ENCODE peak calls at places on chromosomes 5 and 9, in four cellular contexts. One of them, this sample, is unnamed.

GRCh38 chr9:113592806-113593575 is 129.5 kb downstream of the RGS3 start:
- DNase-seq in cardiac fibroblast: no peak
- DNase-seq in GM12864: no peak
- DNase-seq in A549: no peak
- DNase-seq in this sample: no peak

GRCh38 chr5:97560176-97560993 is 377.3 kb upstream of the RIOK2 start:
- DNase-seq in cardiac fibroblast: no peak
- DNase-seq in GM12864: no peak
- DNase-seq in A549: no peak
- DNase-seq in this sample: no peak

GRCh38 chr5:95526871-95527270 is 27.9 kb downstream of the SKIC3 start:
- DNase-seq in cardiac fibroblast: peak; percentile 29
- DNase-seq in GM12864: no peak
- DNase-seq in A549: no peak
- DNase-seq in this sample: no peak

GRCh38 chr5:40797273-40798011 is 732 bp downstream of the PRKAA1 start:
- DNase-seq in cardiac fibroblast: peak; percentile 86
- DNase-seq in GM12864: peak; percentile 35
- DNase-seq in A549: peak; percentile 58
- DNase-seq in this sample: peak; percentile 58

GRCh38 chr5:90940227-90940995 is 381.8 kb downstream of the ADGRV1 start:
- DNase-seq in cardiac fibroblast: peak; percentile 63
- DNase-seq in GM12864: peak; percentile 18
- DNase-seq in A549: no peak
- DNase-seq in this sample: peak; percentile 64

GRCh38 chr9:116843863-116844620 is 156.9 kb downstream of the TRIM32 start:
- DNase-seq in cardiac fibroblast: no peak
- DNase-seq in GM12864: no peak
- DNase-seq in A549: no peak
- DNase-seq in this sample: no peak

GRCh38 chr9:35538361-35539234 is 48.7 kb downstream of the RUSC2 start:
- DNase-seq in cardiac fibroblast: peak; percentile 87
- DNase-seq in GM12864: no peak
- DNase-seq in A549: no peak
- DNase-seq in this sample: no peak

GRCh38 chr5:107129051-107129450 is 541.7 kb downstream of the EFNA5 start:
- DNase-seq in cardiac fibroblast: peak; percentile 44
- DNase-seq in GM12864: no peak
- DNase-seq in A549: no peak
- DNase-seq in this sample: no peak

GRCh38 chr9:121861501-121862180 is 210.2 kb downstream of the DAB2IP start:
- DNase-seq in cardiac fibroblast: peak; percentile 34
- DNase-seq in GM12864: no peak
- DNase-seq in A549: peak; percentile 57
- DNase-seq in this sample: peak; percentile 27

GRCh38 chr5:181224390-181225234 is 1.5 kb downstream of the TRIM41 start:
- DNase-seq in cardiac fibroblast: no peak
- DNase-seq in GM12864: no peak
- DNase-seq in A549: no peak
- DNase-seq in this sample: peak; percentile 17

GRCh38 chr5:82150562-82150961 is 127.6 kb downstream of the RPS23 start:
- DNase-seq in cardiac fibroblast: no peak
- DNase-seq in GM12864: no peak
- DNase-seq in A549: no peak
- DNase-seq in this sample: no peak

GRCh38 chr5:56012281-56012963 is 17.7 kb upstream of the IL6ST start:
- DNase-seq in cardiac fibroblast: peak; percentile 68
- DNase-seq in GM12864: no peak
- DNase-seq in A549: no peak
- DNase-seq in this sample: no peak

GRCh38 chr9:88873635-88874034 is 117.6 kb upstream of the S1PR3 start:
- DNase-seq in cardiac fibroblast: no peak
- DNase-seq in GM12864: no peak
- DNase-seq in A549: no peak
- DNase-seq in this sample: no peak

GRCh38 chr5:122078116-122078865 is at the start of gene LOX:
- DNase-seq in cardiac fibroblast: peak; percentile 96
- DNase-seq in GM12864: no peak
- DNase-seq in A549: no peak
- DNase-seq in this sample: peak; percentile 29

DNA sequence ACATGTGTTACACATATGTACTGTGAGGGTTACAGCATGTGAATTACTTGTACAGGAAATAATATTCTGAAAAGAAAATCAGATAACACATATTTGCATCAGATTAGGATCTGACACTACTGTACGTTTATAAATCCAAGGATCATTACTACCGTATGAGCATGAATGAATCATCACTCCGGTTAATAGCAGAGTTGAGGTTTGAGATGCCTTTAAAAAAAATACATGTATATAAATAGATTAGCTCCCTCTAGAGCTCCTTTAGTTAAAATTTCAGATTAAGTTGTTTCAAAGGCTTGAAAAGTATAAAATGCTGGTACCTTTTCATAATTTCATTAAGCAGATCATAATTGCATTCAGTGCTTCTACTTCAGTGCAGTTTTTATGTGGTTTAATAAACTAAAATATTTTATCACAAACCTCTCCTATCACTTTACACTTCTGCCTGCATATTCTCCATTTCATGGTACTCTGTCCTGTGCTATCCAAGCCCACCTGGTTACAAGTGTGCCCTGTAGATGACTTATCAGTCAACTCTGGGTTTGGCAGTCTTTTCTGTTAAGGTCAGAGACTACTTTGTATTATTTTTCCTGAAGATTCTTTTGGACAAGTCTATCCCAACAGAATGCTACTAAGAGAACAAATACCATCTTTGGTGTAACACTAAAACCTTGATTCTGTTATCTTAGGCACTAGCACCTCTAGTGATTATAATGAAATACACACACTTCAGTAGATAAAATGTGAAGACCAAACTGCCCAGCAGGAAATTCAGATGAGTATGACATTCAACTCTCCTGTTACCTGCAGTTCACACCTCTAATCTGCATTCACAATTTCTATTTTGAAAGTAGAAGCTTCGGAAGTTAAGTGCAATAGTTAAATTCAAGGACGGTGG is 48.0 kb upstream of the POU5F2 start:
- DNase-seq in cardiac fibroblast: peak; percentile 68
- DNase-seq in GM12864: no peak
- DNase-seq in A549: no peak
- DNase-seq in this sample: no peak
- TF ChIP-seq CTCF in cardiac fibroblast: peak; percentile 3
- TF ChIP-seq CTCF in GM12864: no peak
- TF ChIP-seq CTCF in A549: no peak
- TF ChIP-seq CTCF in this sample: no peak

DNA sequence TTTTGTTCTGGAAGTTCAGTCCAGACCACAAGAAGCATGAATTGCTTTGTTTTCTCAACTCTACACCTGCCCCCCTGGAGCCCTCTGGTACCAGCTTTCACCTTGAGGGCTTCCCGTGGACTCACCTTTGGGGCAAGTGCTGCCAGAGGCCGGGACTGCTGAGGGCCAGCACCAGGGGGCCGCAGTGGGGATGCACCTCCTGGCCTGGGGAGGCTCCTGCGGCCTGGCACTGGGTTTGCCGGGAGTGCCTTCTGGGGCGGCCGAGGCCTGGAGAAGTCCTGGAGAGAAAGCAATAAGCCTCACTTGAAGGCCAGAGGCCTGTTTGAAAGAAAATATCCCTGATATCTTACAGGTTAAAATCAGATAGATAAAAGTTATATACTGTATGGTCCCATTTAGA is 21.7 kb downstream of the NIPAL4 start:
- DNase-seq in cardiac fibroblast: no peak
- DNase-seq in GM12864: no peak
- DNase-seq in A549: no peak
- DNase-seq in this sample: no peak
- TF ChIP-seq CTCF in cardiac fibroblast: no peak
- TF ChIP-seq CTCF in GM12864: no peak
- TF ChIP-seq CTCF in A549: no peak
- TF ChIP-seq CTCF in this sample: no peak

GRCh38 chr5:69265931-69266330 is 31.2 kb downstream of the CDK7 start:
- DNase-seq in cardiac fibroblast: no peak
- DNase-seq in GM12864: no peak
- DNase-seq in A549: no peak
- DNase-seq in this sample: no peak
- TF ChIP-seq CTCF in cardiac fibroblast: peak; percentile 33
- TF ChIP-seq CTCF in GM12864: peak; percentile 21
- TF ChIP-seq CTCF in A549: no peak
- TF ChIP-seq CTCF in this sample: no peak

DNA sequence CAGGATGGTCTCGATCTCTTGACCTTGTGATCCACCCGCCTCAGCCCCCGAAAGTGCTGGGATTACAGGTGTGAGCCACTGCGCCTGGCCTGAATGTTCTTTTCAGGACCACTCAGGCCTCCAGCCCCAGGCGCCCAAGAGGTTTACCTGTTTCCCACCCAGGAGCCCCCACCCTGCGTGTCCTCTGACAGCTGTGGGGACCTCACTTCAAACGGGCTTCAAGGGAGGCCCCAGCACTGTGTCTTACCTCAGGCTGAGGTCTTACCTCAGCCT is 19.1 kb upstream of the SLC6A19 start:
- DNase-seq in cardiac fibroblast: no peak
- DNase-seq in GM12864: no peak
- DNase-seq in A549: no peak
- DNase-seq in this sample: no peak
- TF ChIP-seq CTCF in cardiac fibroblast: no peak
- TF ChIP-seq CTCF in GM12864: no peak
- TF ChIP-seq CTCF in A549: no peak
- TF ChIP-seq CTCF in this sample: no peak

DNA sequence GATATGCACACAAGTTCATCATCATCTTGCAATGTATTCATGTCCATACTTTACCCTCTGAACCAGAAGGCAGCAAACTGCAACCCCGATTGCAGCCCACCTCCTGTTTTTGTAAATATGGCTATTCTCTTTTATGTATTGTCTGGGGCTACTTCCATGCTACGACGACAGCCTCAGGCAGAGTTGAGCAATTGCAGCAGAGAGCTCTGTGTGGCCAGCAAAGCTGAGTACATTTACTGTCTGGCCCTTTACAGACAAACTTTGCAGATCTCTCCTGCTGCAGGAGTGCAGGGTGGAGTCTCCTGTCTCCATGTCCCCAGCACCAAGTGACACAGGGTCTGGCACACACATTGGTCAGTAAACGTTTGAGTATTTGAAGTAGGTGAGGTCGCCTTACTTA is 27.0 kb downstream of the PRRC2B start:
- DNase-seq in cardiac fibroblast: peak; percentile 55
- DNase-seq in GM12864: no peak
- DNase-seq in A549: no peak
- DNase-seq in this sample: no peak
- TF ChIP-seq CTCF in cardiac fibroblast: peak; percentile 27
- TF ChIP-seq CTCF in GM12864: no peak
- TF ChIP-seq CTCF in A549: no peak
- TF ChIP-seq CTCF in this sample: no peak

GRCh38 chr5:59450245-59450644 is 443.3 kb downstream of the PDE4D start:
- DNase-seq in cardiac fibroblast: peak; percentile 7
- DNase-seq in GM12864: no peak
- DNase-seq in A549: no peak
- DNase-seq in this sample: no peak
- TF ChIP-seq CTCF in cardiac fibroblast: peak; percentile 26
- TF ChIP-seq CTCF in GM12864: peak; percentile 44
- TF ChIP-seq CTCF in A549: peak; percentile 48
- TF ChIP-seq CTCF in this sample: no peak

GRCh38 chr9:126755325-126755875 is 49.4 kb upstream of the ZBTB43 start:
- DNase-seq in cardiac fibroblast: no peak
- DNase-seq in GM12864: no peak
- DNase-seq in A549: no peak
- DNase-seq in this sample: no peak
- TF ChIP-seq CTCF in cardiac fibroblast: no peak
- TF ChIP-seq CTCF in GM12864: no peak
- TF ChIP-seq CTCF in A549: no peak
- TF ChIP-seq CTCF in this sample: no peak

GRCh38 chr9:129202613-129203555 is 24.8 kb upstream of the IER5L start:
- DNase-seq in cardiac fibroblast: peak; percentile 79
- DNase-seq in GM12864: peak; percentile 24
- DNase-seq in A549: peak; percentile 76
- DNase-seq in this sample: peak; percentile 91
- TF ChIP-seq CTCF in cardiac fibroblast: no peak
- TF ChIP-seq CTCF in GM12864: no peak
- TF ChIP-seq CTCF in A549: no peak
- TF ChIP-seq CTCF in this sample: no peak

This sample was measured in GM20000.